ENCODE peak calls at places on chromosomes 16 and 17, in four cellular contexts. G, F, U and S are unnamed samples.

GRCh38 chr16:30747331-30747730 is 894 bp upstream of the PHKG2 start:
- DNase-seq in G (no peak), F (no peak), U (no peak), S (no peak)

GRCh38 chr17:7988750-7989178 is 13.7 kb upstream of the GUCY2D start:
- DNase-seq in G (peak), F (no peak), U (no peak), S (peak)

GRCh38 chr16:68229431-68230175 is 6.3 kb downstream of the ESRP2 start:
- DNase-seq in F (no peak), G (no peak), U (no peak), S (peak)

GRCh38 chr17:4899341-4900230 is at the start of gene C17orf107:
- DNase-seq in U (peak), G (no peak), F (peak), S (peak)

GRCh38 chr17:28599311-28600184 is 723 bp upstream of the SPAG5 start:
- DNase-seq in F (no peak), G (peak), U (peak), S (peak)

GRCh38 chr17:9976283-9977009 is 71.4 kb upstream of the RCVRN start:
- DNase-seq in F (no peak), U (no peak), G (no peak), S (no peak)

GRCh38 chr17:63082273-63082861 is 116.3 kb downstream of the TANC2 start:
- DNase-seq in G (no peak), F (no peak), U (no peak), S (no peak)

GRCh38 chr16:67884-68789 is 4.3 kb downstream of the RHBDF1 start:
- DNase-seq in F (no peak), G (no peak), U (no peak), S (no peak)